ENCODE peak calls at places on chromosomes 7 and 10, in six cellular contexts. R is activated CD8-positive, alpha-beta memory T cell treated with anti-CD3 and anti-CD28 coated beads, Interleukin-2, amount 50 U/mL, for 4 hours; Y is effector CD4-positive, alpha-beta T cell; O is H9; S is stimulated activated CD8-positive, alpha-beta memory T cell treated with anti-CD3 and anti-CD28 coated beads, Interleukin-2, amount 100 ng/mL, for 1 hour; F is A549. N is an unnamed sample.

GRCh38 chr7:134669845-134670373 is 23.3 kb downstream of the BPGM start:
- DNase-seq in R (peak; percentile 76), F (peak; percentile 73), O (no peak), S (peak; percentile 50), Y (peak; percentile 81), N (no peak)

GRCh38 chr7:4849390-4849789 is 12.4 kb downstream of the PAPOLB start:
- DNase-seq in R (no peak), F (peak; percentile 48), O (no peak), S (no peak), Y (no peak), N (peak; percentile 45)

GRCh38 chr10:57905866-57906265 is 361.8 kb downstream of the IPMK start:
- DNase-seq in Y (no peak), O (no peak), S (no peak), R (no peak), F (no peak), N (no peak)

GRCh38 chr10:73810735-73811465 is 498 bp downstream of the NDST2 start:
- DNase-seq in R (peak; percentile 53), O (peak; percentile 59), Y (peak; percentile 46), F (peak; percentile 29), S (peak; percentile 27), N (no peak)

GRCh38 chr10:24822557-24822956 is 98.9 kb upstream of the ARHGAP21 start:
- DNase-seq in Y (no peak), S (no peak), R (no peak), O (no peak), F (no peak), N (no peak)

GRCh38 chr10:62233494-62234283 is 35.0 kb downstream of the RTKN2 start:
- DNase-seq in O (no peak), Y (no peak), F (peak; percentile 18), S (no peak), R (no peak), N (no peak)

GRCh38 chr10:73890261-73890660 is 15.9 kb upstream of the CAMK2G start:
- DNase-seq in F (no peak), O (no peak), S (no peak), Y (no peak), R (no peak), N (no peak)

GRCh38 chr7:16695621-16696237 is 49.7 kb downstream of the BZW2 start:
- DNase-seq in R (no peak), F (peak; percentile 80), S (no peak), Y (no peak), O (no peak), N (no peak)

GRCh38 chr10:96690755-96691730 is 29.3 kb downstream of the PIK3AP1 start:
- DNase-seq in R (no peak), O (no peak), Y (no peak), F (no peak), S (no peak), N (no peak)

GRCh38 chr7:130888017-130888371 is 154.0 kb upstream of the KLF14 start:
- DNase-seq in F (peak; percentile 56), Y (no peak), O (no peak), S (no peak), R (no peak), N (no peak)

GRCh38 chr10:71587941-71588573 is 131.5 kb downstream of the C10orf105 start:
- DNase-seq in Y (no peak), F (no peak), R (no peak), S (no peak), O (no peak), N (no peak)

GRCh38 chr10:89419548-89419947 is 5.2 kb downstream of the IFIT5 start:
- DNase-seq in F (no peak), O (no peak), Y (peak; percentile 19), R (no peak), S (no peak), N (no peak)

GRCh38 chr10:71606721-71607430 is 112.7 kb downstream of the C10orf105 start:
- DNase-seq in R (no peak), Y (no peak), S (no peak), F (no peak), O (no peak), N (no peak)

GRCh38 chr10:3442451-3442990 is 269.9 kb upstream of the PITRM1 start:
- DNase-seq in O (no peak), F (no peak), S (no peak), R (no peak), Y (no peak), N (no peak)

GRCh38 chr7:100882201-100882600 is 7.3 kb downstream of the SRRT start:
- DNase-seq in R (no peak), O (no peak), F (no peak), Y (no peak), S (no peak), N (no peak)

GRCh38 chr10:21524526-21525366 is 736 bp downstream of the SKIDA1 start:
- DNase-seq in O (no peak), S (no peak), F (peak; percentile 53), R (no peak), Y (no peak), N (no peak)

GRCh38 chr7:66363655-66364054 is 158.5 kb downstream of the TPST1 start:
- DNase-seq in F (no peak), O (no peak), Y (no peak), R (no peak), S (no peak), N (no peak)

GRCh38 chr10:97255512-97256293 is 36.7 kb downstream of the ARHGAP19 start:
- DNase-seq in O (no peak), R (no peak), S (no peak), F (no peak), Y (no peak), N (no peak)

N was measured in iPS DF 19.7.